ENCODE peak calls at places on chromosome 7, in four cellular contexts. H is A549, U is upper lobe of left lung, N is cardiac muscle cell. Y is an unnamed sample. For H3K9me3, the result is how much of the 10 kb centered on the place peaks cover.

GRCh38 chr7:51160990-51161615 is 155.5 kb downstream of the COBL start:
- DNase-seq in U (no peak), N (peak), H (peak), Y (peak)

GRCh38 chr7:34130558-34131285 is 225.4 kb downstream of the BMPER start:
- DNase-seq in N (no peak), H (no peak), U (no peak), Y (no peak)

GRCh38 chr7:39950473-39951155 is 558 bp downstream of the CDK13 start:
- DNase-seq in U (peak), H (no peak), N (peak), Y (peak)

GRCh38 chr7:5553298-5553877 is 129.8 kb upstream of the TNRC18 start:
- DNase-seq in U (no peak), H (peak), N (peak), Y (no peak)

GRCh38 chr7:31043035-31043434 is 9.1 kb upstream of the ADCYAP1R1 start:
- DNase-seq in N (no peak), U (no peak), H (no peak), Y (no peak)

GRCh38 chr7:42617071-42617705 is 294.7 kb downstream of the C7orf25 start:
- DNase-seq in H (no peak), N (no peak), U (peak), Y (no peak)

GRCh38 chr7:150974468-150975391 is 3.4 kb downstream of the KCNH2 start:
- DNase-seq in U (peak), H (peak), N (peak), Y (peak)

GRCh38 chr7:30564243-30564892 is 30.3 kb upstream of the GARS1 start:
- DNase-seq in H (peak), N (peak), U (no peak), Y (peak)

GRCh38 chr7:113379746-113380145 is 261.4 kb upstream of the SMIM30 start:
- DNase-seq in H (no peak), N (no peak), U (no peak), Y (no peak)

GRCh38 chr7:81111358-81111757 is 192.5 kb upstream of the SEMA3C start:
- DNase-seq in U (no peak), N (no peak), H (peak), Y (no peak)

GRCh38 chr7:79199961-79200360 is 253.5 kb downstream of the MAGI2 start:
- DNase-seq in H (no peak), N (no peak), U (no peak), Y (no peak)

GRCh38 chr7:155284496-155285274 is 13.0 kb upstream of the INSIG1 start:
- DNase-seq in H (no peak), N (no peak), U (no peak), Y (no peak)

GRCh38 chr7:155288055-155288454 is 9.6 kb upstream of the INSIG1 start:
- DNase-seq in H (no peak), U (peak), N (no peak), Y (no peak)

GRCh38 chr7:155283565-155284194 is 14.0 kb upstream of the INSIG1 start:
- DNase-seq in H (no peak), U (no peak), N (no peak), Y (no peak)

GRCh38 chr7:155287229-155287935 is 10.3 kb upstream of the INSIG1 start:
- DNase-seq in N (no peak), H (no peak), U (no peak), Y (no peak)

GRCh38 chr7:155285423-155286220 is 12.1 kb upstream of the INSIG1 start:
- DNase-seq in U (no peak), N (no peak), H (no peak), Y (no peak)
- H3K27ac ChIP-seq in U (no peak), N (no peak), H (no peak), Y (no peak)

GRCh38 chr7:92206672-92207071 is 27.7 kb upstream of the LRRD1 start:
- DNase-seq in H (no peak), U (no peak), N (no peak), Y (no peak)

GRCh38 chr7:92205987-92206386 is 27.0 kb upstream of the LRRD1 start:
- DNase-seq in H (no peak), U (no peak), N (no peak), Y (no peak)

DNA sequence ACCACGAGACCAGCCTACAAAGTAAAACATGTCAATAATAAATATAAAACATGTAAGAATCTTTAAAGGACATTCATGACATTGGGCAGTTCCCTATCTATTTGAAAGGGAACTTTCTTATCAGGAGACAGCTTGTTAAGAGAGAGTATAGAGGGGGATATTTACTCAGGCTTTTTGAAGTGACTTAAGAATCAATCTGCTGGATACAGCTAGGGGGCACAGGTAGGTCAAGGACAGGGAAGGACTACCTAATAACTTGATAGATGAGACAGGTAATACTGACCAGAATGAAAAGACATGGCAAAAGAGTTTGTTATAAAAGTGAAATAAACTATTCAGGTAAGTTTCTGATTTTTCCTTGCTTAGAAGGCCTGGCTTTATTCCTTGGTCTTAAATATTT is 21.8 kb upstream of the LRRD1 start:
- DNase-seq in U (no peak), N (no peak), H (no peak), Y (no peak)
- TF ChIP-seq CTCF in U (no peak), N (no peak), H (no peak), Y (no peak)

GRCh38 chr7:153537271-153537670 is 514.9 kb upstream of the DPP6 start:
- DNase-seq in H (no peak), U (no peak), N (no peak), Y (no peak)

GRCh38 chr7:153529651-153530165 is 522.5 kb upstream of the DPP6 start:
- DNase-seq in N (no peak), H (no peak), U (no peak), Y (no peak)

GRCh38 chr7:153530441-153530840 is 521.8 kb upstream of the DPP6 start:
- DNase-seq in H (no peak), U (peak), N (no peak), Y (no peak)

GRCh38 chr7:153529100-153529499 is 523.1 kb upstream of the DPP6 start:
- DNase-seq in N (no peak), H (no peak), U (peak), Y (no peak)

DNA sequence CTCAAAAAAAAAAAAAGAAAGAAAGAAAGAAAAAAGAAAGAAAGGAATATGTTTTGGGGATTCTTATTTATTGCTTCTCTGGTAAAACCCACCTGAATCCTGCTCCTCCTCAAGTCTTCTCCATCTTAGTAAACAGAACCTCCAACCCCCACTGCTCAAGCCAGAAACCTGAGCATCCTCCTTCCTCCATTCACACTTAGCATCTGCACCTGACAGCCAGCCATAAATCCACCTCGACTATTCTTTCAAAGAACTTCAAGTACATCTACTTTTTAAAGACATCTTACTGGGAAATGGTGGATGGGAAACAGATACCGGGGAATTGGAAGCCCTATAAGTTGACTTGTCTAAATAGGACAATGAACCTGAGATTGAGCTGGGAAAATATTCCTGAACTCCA is 519.9 kb upstream of the DPP6 start:
- DNase-seq in H (no peak), N (no peak), U (no peak), Y (no peak)
- H3K9me3 ChIP-seq in H (under half), N (under half), U (under half), Y (under half)

DNA sequence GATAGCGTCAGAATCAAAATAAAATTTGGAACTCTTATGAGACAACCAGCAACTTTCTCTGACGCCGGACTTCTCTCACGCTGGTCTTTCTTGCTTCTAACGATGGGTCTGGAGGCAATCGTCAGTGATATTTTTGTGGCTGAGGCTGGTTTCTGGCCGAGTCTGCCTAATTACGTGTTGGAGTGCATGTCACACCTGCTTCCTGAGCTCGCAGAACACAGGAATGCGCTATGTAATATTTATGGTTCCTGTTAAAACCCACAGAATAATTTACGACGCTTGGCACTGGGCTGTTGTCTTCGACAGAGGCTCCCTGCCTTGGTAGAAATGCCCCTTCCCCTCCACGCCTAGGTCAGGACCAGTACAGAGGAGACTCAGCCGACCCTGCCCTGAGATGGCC is 64.9 kb downstream of the NPTX2 start:
- DNase-seq in N (no peak), H (no peak), U (no peak), Y (no peak)
- H3K27ac ChIP-seq in N (no peak), H (no peak), U (no peak), Y (no peak)

DNA sequence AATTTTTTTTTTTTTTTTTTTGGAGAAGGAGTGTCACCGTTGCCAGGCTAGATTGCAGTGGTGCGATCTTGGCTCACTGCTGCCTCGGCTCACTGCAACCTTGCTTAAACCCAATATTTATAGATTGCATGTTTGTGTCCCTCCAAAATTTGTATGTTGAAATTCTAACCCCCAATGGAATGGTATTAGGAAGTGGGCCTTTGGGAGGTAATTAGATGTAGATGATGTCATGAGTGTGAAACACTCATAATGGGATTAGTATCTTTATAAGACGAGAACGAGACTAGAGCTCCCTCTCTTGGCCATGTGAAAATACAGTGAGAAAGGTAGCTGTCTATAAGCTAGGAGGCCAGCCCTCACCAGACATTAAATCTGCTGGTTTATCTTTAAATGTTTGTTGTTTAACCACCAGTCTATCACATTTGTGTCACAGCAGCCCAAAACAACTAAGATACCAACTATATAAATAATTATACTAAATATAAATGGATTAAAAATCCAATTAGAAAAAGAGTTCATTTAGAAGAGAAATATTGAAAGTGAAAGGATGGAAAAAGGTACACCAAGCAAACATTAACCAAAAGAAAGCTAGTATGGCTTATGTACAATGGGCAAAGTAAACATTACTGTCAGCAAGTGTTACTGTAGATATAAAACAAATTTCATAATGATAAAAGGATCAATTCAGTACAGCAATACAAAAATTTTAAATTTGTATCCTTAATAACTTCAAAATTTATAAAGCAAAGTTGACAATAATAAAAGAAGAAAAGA is 9.3 kb downstream of the TCAF1 start:
- DNase-seq in N (peak), U (no peak), H (peak), Y (no peak)
- TF ChIP-seq CTCF in N (peak), U (no peak), H (no peak), Y (no peak)

Y was measured in testis.